ENCODE peak calls at places on chromosomes 3 and 15, in four cellular contexts. One of them, this sample, is unnamed.

GRCh38 chr3:186984064-186984463 is 53.7 kb downstream of the ST6GAL1 start:
- DNase-seq in K562: no peak
- DNase-seq in GM12878: no peak
- DNase-seq in H1: no peak
- DNase-seq in this sample: no peak

GRCh38 chr15:68930268-68931022 is at the start of gene SPESP1:
- DNase-seq in K562: no peak
- DNase-seq in GM12878: no peak
- DNase-seq in H1: no peak
- DNase-seq in this sample: no peak

GRCh38 chr3:32620911-32621310 is 50.3 kb upstream of the DYNC1LI1 start:
- DNase-seq in H1: no peak
- DNase-seq in K562: no peak
- DNase-seq in GM12878: no peak
- DNase-seq in this sample: no peak

GRCh38 chr15:58331903-58332675 is 99.7 kb upstream of the LIPC start:
- DNase-seq in K562: peak; percentile 88
- DNase-seq in H1: peak; percentile 46
- DNase-seq in GM12878: peak; percentile 82
- DNase-seq in this sample: peak; percentile 93

GRCh38 chr15:56099311-56099710 is 105.9 kb upstream of the NEDD4 start:
- DNase-seq in H1: no peak
- DNase-seq in K562: no peak
- DNase-seq in GM12878: no peak
- DNase-seq in this sample: no peak

GRCh38 chr3:120338517-120338916 is 10.6 kb downstream of the LRRC58 start:
- DNase-seq in GM12878: no peak
- DNase-seq in H1: no peak
- DNase-seq in K562: no peak
- DNase-seq in this sample: no peak

GRCh38 chr15:45399381-45400212 is 21.3 kb upstream of the GATM start:
- DNase-seq in K562: no peak
- DNase-seq in GM12878: no peak
- DNase-seq in H1: no peak
- DNase-seq in this sample: peak; percentile 60

GRCh38 chr3:170709046-170709445 is 123.2 kb upstream of the SLC7A14 start:
- DNase-seq in GM12878: no peak
- DNase-seq in H1: no peak
- DNase-seq in K562: no peak
- DNase-seq in this sample: no peak

GRCh38 chr3:142278451-142278850 is 53.1 kb upstream of the GK5 start:
- DNase-seq in H1: no peak
- DNase-seq in GM12878: no peak
- DNase-seq in K562: no peak
- DNase-seq in this sample: no peak

GRCh38 chr3:42256135-42256819 is 9.7 kb downstream of the CCK start:
- DNase-seq in H1: no peak
- DNase-seq in K562: no peak
- DNase-seq in GM12878: no peak
- DNase-seq in this sample: peak; percentile 77

GRCh38 chr3:151329368-151329767 is at the start of gene P2RY13:
- DNase-seq in K562: no peak
- DNase-seq in GM12878: no peak
- DNase-seq in H1: no peak
- DNase-seq in this sample: no peak

GRCh38 chr15:73937313-73937695 is 11.0 kb downstream of the LOXL1 start:
- DNase-seq in H1: no peak
- DNase-seq in GM12878: no peak
- DNase-seq in K562: no peak
- DNase-seq in this sample: no peak

GRCh38 chr15:78047631-78048409 is 29.7 kb downstream of the TBC1D2B start:
- DNase-seq in K562: no peak
- DNase-seq in GM12878: no peak
- DNase-seq in H1: no peak
- DNase-seq in this sample: no peak
- TF ChIP-seq YY1 in K562: no peak
- TF ChIP-seq YY1 in GM12878: no peak
- TF ChIP-seq YY1 in H1: no peak
- TF ChIP-seq YY1 in this sample: no peak

GRCh38 chr3:179811321-179812095 is 158.7 kb downstream of the USP13 start:
- DNase-seq in H1: peak; percentile 21
- DNase-seq in GM12878: peak; percentile 40
- DNase-seq in K562: peak; percentile 38
- DNase-seq in this sample: peak; percentile 61
- TF ChIP-seq EGR1 in H1: no peak
- TF ChIP-seq EGR1 in GM12878: no peak
- TF ChIP-seq EGR1 in K562: no peak
- TF ChIP-seq EGR1 in this sample: no peak

DNA sequence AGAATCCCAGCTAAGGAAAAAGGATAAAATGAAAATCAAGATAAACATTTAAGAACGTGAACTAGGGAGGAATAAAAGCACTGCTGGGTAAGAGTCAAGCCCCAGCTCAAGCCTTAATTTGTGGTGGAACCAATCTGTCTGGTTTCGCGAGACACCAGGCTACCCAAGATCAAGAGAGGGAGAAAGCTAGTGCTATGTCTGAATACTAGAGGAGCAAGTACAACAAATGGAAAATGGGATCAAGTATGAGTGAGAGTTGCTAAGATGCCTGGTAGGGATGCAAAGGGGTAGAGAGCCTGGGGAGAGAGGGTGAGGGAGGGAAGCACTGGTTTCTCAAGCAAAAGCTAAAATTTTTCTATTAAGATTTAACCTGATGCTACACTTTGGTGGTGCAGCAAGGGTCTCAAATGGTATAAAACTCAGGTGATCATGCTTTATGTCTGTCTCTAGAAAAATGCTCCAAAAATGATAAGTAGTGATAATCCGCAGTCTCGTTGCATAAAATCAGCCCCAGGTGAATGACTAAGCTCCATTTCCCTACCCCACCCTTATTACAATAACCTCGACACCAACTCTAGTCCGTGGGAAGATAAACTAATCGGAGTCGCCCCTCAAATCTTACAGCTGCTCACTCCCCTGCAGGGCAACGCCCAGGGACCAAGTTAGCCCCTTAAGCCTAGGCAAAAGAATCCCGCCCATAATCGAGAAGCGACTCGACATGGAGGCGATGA is 1.7 kb upstream of the SETD5 start:
- DNase-seq in K562: no peak
- DNase-seq in H1: no peak
- DNase-seq in GM12878: no peak
- DNase-seq in this sample: no peak
- TF ChIP-seq YY1 in K562: no peak
- TF ChIP-seq YY1 in H1: no peak
- TF ChIP-seq YY1 in GM12878: no peak
- TF ChIP-seq YY1 in this sample: no peak

GRCh38 chr15:95998935-95999334 is 331.6 kb upstream of the NR2F2 start:
- DNase-seq in K562: no peak
- DNase-seq in GM12878: no peak
- DNase-seq in H1: no peak
- DNase-seq in this sample: no peak

GRCh38 chr15:95994418-95994817 is 336.1 kb upstream of the NR2F2 start:
- DNase-seq in K562: no peak
- DNase-seq in H1: no peak
- DNase-seq in GM12878: no peak
- DNase-seq in this sample: no peak

GRCh38 chr15:95995375-95996168 is 334.9 kb upstream of the NR2F2 start:
- DNase-seq in GM12878: no peak
- DNase-seq in H1: no peak
- DNase-seq in K562: no peak
- DNase-seq in this sample: no peak

GRCh38 chr15:95990833-95991232 is 339.7 kb upstream of the NR2F2 start:
- DNase-seq in H1: no peak
- DNase-seq in K562: no peak
- DNase-seq in GM12878: peak; percentile 47
- DNase-seq in this sample: no peak

DNA sequence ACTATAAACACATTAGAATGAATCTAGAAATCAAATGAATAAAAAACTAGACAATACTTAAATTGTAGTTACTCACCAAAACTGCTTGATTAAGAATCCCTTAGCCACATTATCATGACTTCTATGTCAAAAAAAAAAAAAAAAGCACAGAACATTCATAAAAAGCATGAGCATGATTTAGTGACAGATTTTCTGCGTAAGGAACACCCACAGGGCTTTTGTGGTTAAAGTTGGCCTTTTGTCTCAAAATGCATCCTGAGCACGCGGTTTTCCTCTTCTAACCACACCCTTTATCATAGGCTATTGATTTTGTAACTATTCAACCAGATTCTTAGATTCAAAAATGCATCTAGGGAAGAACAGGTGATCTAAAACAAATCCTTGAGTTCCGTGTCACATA is 334.0 kb upstream of the NR2F2 start:
- DNase-seq in K562: no peak
- DNase-seq in H1: no peak
- DNase-seq in GM12878: no peak
- DNase-seq in this sample: no peak
- TF ChIP-seq EGR1 in K562: no peak
- TF ChIP-seq EGR1 in H1: no peak
- TF ChIP-seq EGR1 in GM12878: no peak
- TF ChIP-seq EGR1 in this sample: no peak

GRCh38 chr15:100256985-100257650 is 84.7 kb downstream of the ADAMTS17 start:
- DNase-seq in K562: no peak
- DNase-seq in H1: no peak
- DNase-seq in GM12878: no peak
- DNase-seq in this sample: no peak

GRCh38 chr15:100254694-100255093 is 87.1 kb downstream of the ADAMTS17 start:
- DNase-seq in K562: no peak
- DNase-seq in GM12878: no peak
- DNase-seq in H1: no peak
- DNase-seq in this sample: no peak

GRCh38 chr15:100256096-100256984 is 85.4 kb downstream of the ADAMTS17 start:
- DNase-seq in H1: no peak
- DNase-seq in K562: no peak
- DNase-seq in GM12878: no peak
- DNase-seq in this sample: no peak

GRCh38 chr15:100253640-100254039 is 88.1 kb downstream of the ADAMTS17 start:
- DNase-seq in GM12878: no peak
- DNase-seq in K562: no peak
- DNase-seq in H1: no peak
- DNase-seq in this sample: no peak

DNA sequence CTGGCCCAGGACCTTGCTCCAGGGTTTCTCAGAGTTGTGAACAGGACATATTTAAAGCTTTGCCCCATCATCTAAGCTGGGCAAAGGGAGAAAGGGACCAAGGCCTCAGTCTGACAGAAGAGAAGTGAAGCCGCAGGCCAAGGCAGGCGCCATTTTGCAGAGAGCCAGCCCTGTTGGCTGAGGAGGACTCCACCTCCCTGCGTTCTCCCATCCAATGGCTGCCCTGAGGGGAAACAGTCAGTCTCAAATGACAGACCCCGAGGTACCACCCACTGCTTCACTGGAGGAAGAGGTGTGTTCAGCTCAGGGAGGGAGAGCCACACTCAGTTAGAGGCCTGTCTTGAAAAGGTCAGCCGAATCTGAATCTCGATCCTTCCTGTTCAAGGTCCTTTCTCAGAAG is 86.1 kb downstream of the ADAMTS17 start:
- DNase-seq in H1: no peak
- DNase-seq in GM12878: no peak
- DNase-seq in K562: peak; percentile 32
- DNase-seq in this sample: no peak
- TF ChIP-seq YY1 in H1: no peak
- TF ChIP-seq YY1 in GM12878: no peak
- TF ChIP-seq YY1 in K562: peak; percentile 36
- TF ChIP-seq YY1 in this sample: no peak

GRCh38 chr3:18396428-18396827 is 28.7 kb downstream of the SATB1 start:
- DNase-seq in K562: no peak
- DNase-seq in H1: no peak
- DNase-seq in GM12878: no peak
- DNase-seq in this sample: no peak
- TF ChIP-seq EGR1 in K562: no peak
- TF ChIP-seq EGR1 in H1: no peak
- TF ChIP-seq EGR1 in GM12878: no peak
- TF ChIP-seq EGR1 in this sample: no peak

GRCh38 chr3:67349551-67350174 is 304.7 kb downstream of the SUCLG2 start:
- DNase-seq in K562: no peak
- DNase-seq in H1: no peak
- DNase-seq in GM12878: peak; percentile 42
- DNase-seq in this sample: no peak
- TF ChIP-seq YY1 in K562: no peak
- TF ChIP-seq YY1 in H1: no peak
- TF ChIP-seq YY1 in GM12878: no peak
- TF ChIP-seq YY1 in this sample: no peak

GRCh38 chr3:128011140-128011539 is 41.1 kb upstream of the SEC61A1 start:
- DNase-seq in K562: peak; percentile 55
- DNase-seq in GM12878: no peak
- DNase-seq in H1: peak; percentile 61
- DNase-seq in this sample: peak; percentile 61
- TF ChIP-seq EGR1 in K562: no peak
- TF ChIP-seq EGR1 in GM12878: no peak
- TF ChIP-seq EGR1 in H1: no peak
- TF ChIP-seq EGR1 in this sample: no peak

DNA sequence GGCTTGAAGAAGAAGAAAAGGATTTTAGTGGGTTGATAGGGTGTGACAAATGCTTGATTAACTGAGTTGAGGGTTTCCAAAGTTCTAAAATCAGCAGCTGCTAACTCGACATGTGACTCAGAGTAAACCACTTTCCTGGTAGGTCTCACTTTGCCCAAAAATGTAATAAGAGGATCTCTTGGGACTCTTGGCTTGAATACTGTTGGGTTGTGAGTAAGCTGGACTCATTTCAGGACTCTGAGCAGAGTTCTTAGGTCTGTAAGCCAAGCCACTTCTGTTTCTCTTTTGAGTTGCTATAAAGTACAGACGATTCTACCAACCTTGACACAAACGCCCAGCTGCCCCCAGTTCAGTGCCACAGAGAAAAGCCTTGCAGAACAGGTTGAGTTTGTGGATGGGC is 241.1 kb downstream of the ZNF621 start:
- DNase-seq in H1: no peak
- DNase-seq in K562: no peak
- DNase-seq in GM12878: peak; percentile 9
- DNase-seq in this sample: no peak
- TF ChIP-seq YY1 in H1: no peak
- TF ChIP-seq YY1 in K562: no peak
- TF ChIP-seq YY1 in GM12878: no peak
- TF ChIP-seq YY1 in this sample: no peak

GRCh38 chr3:15768421-15769255 is 29.1 kb downstream of the ANKRD28 start:
- DNase-seq in GM12878: peak; percentile 65
- DNase-seq in H1: no peak
- DNase-seq in K562: peak; percentile 21
- DNase-seq in this sample: peak; percentile 89
- TF ChIP-seq EGR1 in GM12878: no peak
- TF ChIP-seq EGR1 in H1: no peak
- TF ChIP-seq EGR1 in K562: no peak
- TF ChIP-seq EGR1 in this sample: peak; percentile 54

This sample was measured in HCT116.